ENCODE peak calls at places on chromosomes 5 and 9, in five cellular contexts. One of them, this sample, is unnamed.
A peak's percentile ranks its signal among the peaks of the same experiment; 100 is the strongest.

GRCh38 chr9:27572918-27573698 is at the start of gene C9orf72:
- DNase-seq in natural killer cell: peak; percentile 86
- DNase-seq in neural crest cell: peak; percentile 66
- DNase-seq in kidney epithelial cell: no peak
- DNase-seq in AG04449: no peak
- DNase-seq in this sample: peak; percentile 86

GRCh38 chr5:154753792-154754191 is 1.4 kb upstream of the LARP1 start:
- DNase-seq in natural killer cell: no peak
- DNase-seq in neural crest cell: no peak
- DNase-seq in kidney epithelial cell: no peak
- DNase-seq in AG04449: peak; percentile 89
- DNase-seq in this sample: no peak

GRCh38 chr9:75803130-75803529 is 87.3 kb upstream of the PCSK5 start:
- DNase-seq in natural killer cell: no peak
- DNase-seq in neural crest cell: no peak
- DNase-seq in kidney epithelial cell: peak; percentile 57
- DNase-seq in AG04449: no peak
- DNase-seq in this sample: no peak

GRCh38 chr9:18126776-18127175 is 347.2 kb upstream of the ADAMTSL1 start:
- DNase-seq in natural killer cell: no peak
- DNase-seq in neural crest cell: no peak
- DNase-seq in kidney epithelial cell: no peak
- DNase-seq in AG04449: no peak
- DNase-seq in this sample: no peak

GRCh38 chr9:128927731-128928411 is 7.1 kb downstream of the PHYHD1 start:
- DNase-seq in natural killer cell: peak; percentile 44
- DNase-seq in neural crest cell: peak; percentile 58
- DNase-seq in kidney epithelial cell: no peak
- DNase-seq in AG04449: no peak
- DNase-seq in this sample: no peak

GRCh38 chr5:111550282-111551020 is 38.1 kb upstream of the STARD4 start:
- DNase-seq in natural killer cell: peak; percentile 57
- DNase-seq in neural crest cell: peak; percentile 91
- DNase-seq in kidney epithelial cell: peak; percentile 93
- DNase-seq in AG04449: peak; percentile 92
- DNase-seq in this sample: peak; percentile 82

GRCh38 chr5:53942724-53943123 is 367.6 kb downstream of the ARL15 start:
- DNase-seq in natural killer cell: no peak
- DNase-seq in neural crest cell: no peak
- DNase-seq in kidney epithelial cell: no peak
- DNase-seq in AG04449: no peak
- DNase-seq in this sample: no peak

GRCh38 chr9:87950765-87951488 is 23.4 kb downstream of the CDK20 start:
- DNase-seq in natural killer cell: no peak
- DNase-seq in neural crest cell: no peak
- DNase-seq in kidney epithelial cell: no peak
- DNase-seq in AG04449: no peak
- DNase-seq in this sample: no peak

GRCh38 chr9:137621131-137621757 is 2.4 kb downstream of the EHMT1 start:
- DNase-seq in natural killer cell: no peak
- DNase-seq in neural crest cell: no peak
- DNase-seq in kidney epithelial cell: no peak
- DNase-seq in AG04449: no peak
- DNase-seq in this sample: no peak

GRCh38 chr5:72067682-72068470 is 39.4 kb upstream of the MAP1B start:
- DNase-seq in natural killer cell: no peak
- DNase-seq in neural crest cell: no peak
- DNase-seq in kidney epithelial cell: peak; percentile 57
- DNase-seq in AG04449: peak; percentile 67
- DNase-seq in this sample: no peak

GRCh38 chr5:57719216-57719615 is 236.6 kb upstream of the ACTBL2 start:
- DNase-seq in natural killer cell: no peak
- DNase-seq in neural crest cell: no peak
- DNase-seq in kidney epithelial cell: no peak
- DNase-seq in AG04449: no peak
- DNase-seq in this sample: no peak

GRCh38 chr5:58497956-58498942 is 7.0 kb downstream of the GAPT start:
- DNase-seq in natural killer cell: no peak
- DNase-seq in neural crest cell: peak; percentile 51
- DNase-seq in kidney epithelial cell: no peak
- DNase-seq in AG04449: no peak
- DNase-seq in this sample: no peak

GRCh38 chr5:138817241-138817640 is 57.9 kb downstream of the LRRTM2 start:
- DNase-seq in natural killer cell: no peak
- DNase-seq in neural crest cell: no peak
- DNase-seq in kidney epithelial cell: no peak
- DNase-seq in AG04449: no peak
- DNase-seq in this sample: no peak

GRCh38 chr5:36611520-36612274 is 5.3 kb downstream of the SLC1A3 start:
- DNase-seq in natural killer cell: no peak
- DNase-seq in neural crest cell: no peak
- DNase-seq in kidney epithelial cell: no peak
- DNase-seq in AG04449: no peak
- DNase-seq in this sample: no peak

GRCh38 chr9:135239100-135239768 is 151.8 kb downstream of the OLFM1 start:
- DNase-seq in natural killer cell: no peak
- DNase-seq in neural crest cell: no peak
- DNase-seq in kidney epithelial cell: no peak
- DNase-seq in AG04449: no peak
- DNase-seq in this sample: no peak

GRCh38 chr5:172801184-172801671 is 30.2 kb upstream of the DUSP1 start:
- DNase-seq in natural killer cell: no peak
- DNase-seq in neural crest cell: no peak
- DNase-seq in kidney epithelial cell: peak; percentile 83
- DNase-seq in AG04449: peak; percentile 92
- DNase-seq in this sample: no peak

GRCh38 chr5:24832021-24832420 is 187.2 kb upstream of the CDH10 start:
- DNase-seq in natural killer cell: no peak
- DNase-seq in neural crest cell: no peak
- DNase-seq in kidney epithelial cell: no peak
- DNase-seq in AG04449: no peak
- DNase-seq in this sample: no peak

GRCh38 chr5:74595143-74595915 is 45.2 kb downstream of the ENC1 start:
- DNase-seq in natural killer cell: no peak
- DNase-seq in neural crest cell: no peak
- DNase-seq in kidney epithelial cell: peak; percentile 60
- DNase-seq in AG04449: no peak
- DNase-seq in this sample: no peak

GRCh38 chr9:107739601-107740082 is 250.1 kb upstream of the KLF4 start:
- DNase-seq in natural killer cell: no peak
- DNase-seq in neural crest cell: no peak
- DNase-seq in kidney epithelial cell: no peak
- DNase-seq in AG04449: no peak
- DNase-seq in this sample: no peak

GRCh38 chr9:108618906-108619550 is 236.8 kb downstream of the ACTL7B start:
- DNase-seq in natural killer cell: no peak
- DNase-seq in neural crest cell: no peak
- DNase-seq in kidney epithelial cell: no peak
- DNase-seq in AG04449: no peak
- DNase-seq in this sample: no peak

GRCh38 chr5:80672140-80672736 is 17.5 kb upstream of the DHFR start:
- DNase-seq in natural killer cell: peak; percentile 51
- DNase-seq in neural crest cell: peak; percentile 78
- DNase-seq in kidney epithelial cell: peak; percentile 38
- DNase-seq in AG04449: no peak
- DNase-seq in this sample: peak; percentile 60

GRCh38 chr5:133480866-133481265 is 131.5 kb downstream of the FSTL4 start:
- DNase-seq in natural killer cell: no peak
- DNase-seq in neural crest cell: no peak
- DNase-seq in kidney epithelial cell: no peak
- DNase-seq in AG04449: no peak
- DNase-seq in this sample: no peak

GRCh38 chr5:59380350-59380951 is 513.1 kb downstream of the PDE4D start:
- DNase-seq in natural killer cell: no peak
- DNase-seq in neural crest cell: no peak
- DNase-seq in kidney epithelial cell: peak; percentile 70
- DNase-seq in AG04449: peak; percentile 52
- DNase-seq in this sample: no peak

DNA sequence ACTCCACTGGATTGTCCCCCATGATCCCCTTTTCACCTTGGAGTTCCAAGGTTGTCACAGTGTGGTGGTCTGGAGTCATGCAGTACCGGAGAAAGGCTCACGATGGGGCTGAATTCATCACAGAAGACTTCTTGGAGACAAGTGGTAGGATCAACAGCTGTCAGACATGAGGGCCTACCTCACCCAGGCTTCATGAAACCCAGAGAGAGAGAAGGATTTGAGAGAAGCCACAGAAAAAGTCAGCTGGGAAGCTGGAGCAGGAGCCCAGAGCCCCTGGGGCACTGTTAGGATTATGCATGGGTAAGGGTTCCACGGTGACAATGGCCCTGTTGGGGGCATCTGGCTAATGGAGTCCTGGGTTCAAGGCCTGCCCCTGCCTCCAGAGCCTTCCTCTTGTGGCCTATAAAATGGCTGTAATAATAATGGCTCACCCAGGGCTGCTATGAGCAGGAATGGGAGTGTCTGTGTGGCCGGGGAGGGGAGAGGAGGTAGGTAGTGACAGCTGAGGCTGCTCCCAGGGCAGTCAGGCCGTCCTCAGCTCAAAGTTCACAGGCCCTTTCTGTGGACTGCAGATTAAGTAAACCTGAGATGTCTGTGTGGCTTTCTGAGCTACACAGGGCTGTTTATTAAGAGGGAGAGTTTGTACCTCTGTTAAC is 910 bp downstream of the TRIM14 start:
- DNase-seq in natural killer cell: no peak
- DNase-seq in neural crest cell: no peak
- DNase-seq in kidney epithelial cell: no peak
- DNase-seq in AG04449: peak; percentile 7
- DNase-seq in this sample: no peak
- TF ChIP-seq CTCF in natural killer cell: peak; percentile 31
- TF ChIP-seq CTCF in neural crest cell: peak; percentile 16
- TF ChIP-seq CTCF in kidney epithelial cell: peak; percentile 12
- TF ChIP-seq CTCF in AG04449: peak; percentile 25
- TF ChIP-seq CTCF in this sample: peak; percentile 62

DNA sequence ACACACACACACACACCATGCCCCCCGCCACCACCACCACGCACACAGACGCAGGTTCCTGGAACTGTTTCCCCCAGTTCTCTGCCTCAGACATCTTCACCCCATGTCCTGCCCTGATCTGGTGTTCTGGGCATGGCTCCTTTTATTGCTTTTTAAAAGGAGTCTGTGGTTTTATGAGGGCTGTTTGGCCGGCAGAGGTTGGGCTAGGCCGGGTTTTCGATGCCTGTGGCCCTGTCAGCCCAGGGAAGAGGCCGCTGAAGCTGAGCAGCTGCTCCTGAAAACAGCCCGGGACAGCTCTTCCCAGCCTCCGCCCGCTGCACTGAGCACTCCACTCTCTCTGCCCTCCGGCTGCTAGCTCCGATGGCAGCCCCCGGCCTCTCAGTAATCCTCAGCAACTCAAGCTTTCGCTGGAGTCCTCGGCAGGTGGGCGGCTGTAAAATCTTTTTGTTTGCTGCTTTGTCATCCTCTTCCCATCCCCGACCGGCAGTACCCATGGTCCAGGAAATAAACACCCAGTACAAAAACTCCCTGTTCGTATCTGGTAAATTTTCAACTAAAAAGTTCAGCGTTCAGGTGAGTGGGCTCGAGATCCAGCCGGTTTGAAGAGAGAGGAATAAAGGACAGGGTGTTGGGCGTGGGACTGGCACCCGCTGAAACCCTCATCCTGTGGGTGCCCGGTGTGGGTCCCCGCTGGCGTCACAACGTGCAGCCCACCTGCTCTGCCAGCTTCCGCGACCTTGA is 103.0 kb upstream of the ERCC6L2 start:
- DNase-seq in natural killer cell: no peak
- DNase-seq in neural crest cell: peak; percentile 21
- DNase-seq in kidney epithelial cell: no peak
- DNase-seq in AG04449: no peak
- DNase-seq in this sample: no peak
- TF ChIP-seq CTCF in natural killer cell: no peak
- TF ChIP-seq CTCF in neural crest cell: no peak
- TF ChIP-seq CTCF in kidney epithelial cell: no peak
- TF ChIP-seq CTCF in AG04449: no peak
- TF ChIP-seq CTCF in this sample: no peak

GRCh38 chr9:117377046-117377445 is 37.8 kb downstream of the ASTN2 start:
- DNase-seq in natural killer cell: no peak
- DNase-seq in neural crest cell: no peak
- DNase-seq in kidney epithelial cell: no peak
- DNase-seq in AG04449: no peak
- DNase-seq in this sample: no peak

GRCh38 chr9:117374076-117374740 is 40.6 kb downstream of the ASTN2 start:
- DNase-seq in natural killer cell: no peak
- DNase-seq in neural crest cell: no peak
- DNase-seq in kidney epithelial cell: no peak
- DNase-seq in AG04449: no peak
- DNase-seq in this sample: no peak

DNA sequence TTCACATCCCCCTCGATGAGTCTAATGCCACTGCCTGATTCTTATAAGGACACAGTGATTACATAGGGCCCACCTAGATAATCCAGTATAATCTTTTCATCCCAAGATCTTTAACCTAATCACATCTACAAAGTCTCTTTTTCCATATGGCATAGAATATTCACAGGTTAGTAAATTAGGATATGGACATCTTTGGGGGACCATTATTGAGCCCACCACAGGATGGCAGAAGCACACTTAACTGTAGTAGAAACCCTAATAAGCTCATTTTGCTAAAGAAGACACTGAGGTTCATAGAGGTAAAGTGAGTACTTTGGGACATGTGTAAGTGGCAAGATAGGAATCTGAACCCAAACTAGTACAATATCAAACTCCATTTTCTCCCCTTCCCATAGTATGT is 38.9 kb downstream of the ASTN2 start:
- DNase-seq in natural killer cell: no peak
- DNase-seq in neural crest cell: no peak
- DNase-seq in kidney epithelial cell: no peak
- DNase-seq in AG04449: no peak
- DNase-seq in this sample: no peak
- TF ChIP-seq CTCF in natural killer cell: no peak
- TF ChIP-seq CTCF in neural crest cell: no peak
- TF ChIP-seq CTCF in kidney epithelial cell: no peak
- TF ChIP-seq CTCF in AG04449: no peak
- TF ChIP-seq CTCF in this sample: no peak

DNA sequence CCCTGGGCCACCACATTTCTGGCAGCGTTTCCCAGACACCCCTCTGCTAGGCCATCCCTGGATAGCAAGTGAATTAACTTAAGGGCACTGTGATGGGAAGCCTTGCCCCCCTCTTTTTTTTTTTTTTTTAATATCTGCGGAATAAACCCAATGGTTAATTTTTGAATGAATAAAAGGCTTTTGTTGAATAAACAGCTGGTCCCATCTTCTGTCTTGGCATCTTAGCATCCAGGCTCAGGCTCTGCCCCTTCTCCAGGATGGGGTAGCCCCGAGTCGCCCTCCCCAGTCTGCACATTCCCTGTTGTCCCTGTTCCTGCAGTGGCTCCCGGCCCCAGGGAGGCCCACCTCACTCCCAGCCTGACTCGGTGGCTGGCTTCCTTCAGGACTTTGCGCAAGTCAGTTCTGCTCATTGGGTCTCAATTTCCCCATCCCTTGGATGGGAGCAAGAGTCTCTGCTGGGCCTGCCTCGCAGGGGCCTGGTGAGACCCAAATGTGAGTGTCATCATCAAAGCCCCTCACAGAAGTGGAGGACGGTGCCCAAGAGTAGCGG is 29.0 kb upstream of the HMCN2 start:
- DNase-seq in natural killer cell: no peak
- DNase-seq in neural crest cell: no peak
- DNase-seq in kidney epithelial cell: no peak
- DNase-seq in AG04449: no peak
- DNase-seq in this sample: no peak
- TF ChIP-seq CTCF in natural killer cell: peak; percentile 54
- TF ChIP-seq CTCF in neural crest cell: no peak
- TF ChIP-seq CTCF in kidney epithelial cell: no peak
- TF ChIP-seq CTCF in AG04449: no peak
- TF ChIP-seq CTCF in this sample: peak; percentile 70

This sample was measured in CD14-positive monocyte.